ENCODE peak calls at places on chromosome 19, in eight cellular contexts. E is A549, O is spleen, C is transverse colon, G is breast epithelium, T is IMR-90, A is ovary, L is testis. P is an unnamed sample.
A peak's percentile ranks its signal among the peaks of the same experiment; 100 is the strongest.

GRCh38 chr19:43662487-43662886 is 7.5 kb downstream of the PLAUR start:
- DNase-seq in E (no peak), O (no peak), C (no peak), G (no peak), T (no peak), A (no peak), L (no peak), P (peak; percentile 44)

GRCh38 chr19:19420570-19421301 is 15.3 kb downstream of the GATAD2A start:
- DNase-seq in E (no peak), O (no peak), C (no peak), G (no peak), T (no peak), A (no peak), L (no peak), P (no peak)

GRCh38 chr19:8005534-8006256 is at the start of gene ELAVL1:
- DNase-seq in E (peak; percentile 88), O (peak; percentile 93), C (peak; percentile 92), G (peak; percentile 84), T (peak; percentile 85), A (peak; percentile 89), L (peak; percentile 92), P (peak; percentile 86)

GRCh38 chr19:36771275-36772231 is 1.1 kb downstream of the ZNF850 start:
- DNase-seq in E (peak; percentile 60), O (peak; percentile 76), C (peak; percentile 36), G (peak; percentile 62), T (peak; percentile 87), A (peak; percentile 89), L (peak; percentile 92), P (peak; percentile 73)

GRCh38 chr19:19464339-19465098 is 50.8 kb downstream of the TSSK6 start:
- DNase-seq in E (no peak), O (no peak), C (no peak), G (no peak), T (peak; percentile 73), A (peak; percentile 42), L (no peak), P (no peak)

GRCh38 chr19:33273881-33274662 is 28.3 kb downstream of the CEBPA start:
- DNase-seq in E (peak; percentile 80), O (peak; percentile 65), C (peak; percentile 79), G (no peak), T (peak; percentile 84), A (no peak), L (peak; percentile 38), P (peak; percentile 56)

GRCh38 chr19:18629166-18630088 is 7.4 kb upstream of the KLHL26 start:
- DNase-seq in E (no peak), O (no peak), C (no peak), G (no peak), T (no peak), A (no peak), L (peak; percentile 37), P (peak; percentile 23)

GRCh38 chr19:2266183-2266993 is 10.2 kb upstream of the JSRP1 start:
- DNase-seq in E (no peak), O (peak; percentile 95), C (peak; percentile 93), G (peak; percentile 81), T (peak; percentile 75), A (peak; percentile 75), L (peak; percentile 93), P (peak; percentile 87)

GRCh38 chr19:28324275-28325060 is 888.5 kb downstream of the UQCRFS1 start:
- DNase-seq in E (no peak), O (no peak), C (no peak), G (no peak), T (no peak), A (no peak), L (no peak), P (no peak)

GRCh38 chr19:56162258-56162657 is 13.6 kb upstream of the GALP start:
- DNase-seq in E (no peak), O (no peak), C (no peak), G (no peak), T (peak; percentile 41), A (no peak), L (no peak), P (no peak)

GRCh38 chr19:17205237-17206140 is 9.7 kb upstream of the USE1 start:
- DNase-seq in E (peak; percentile 72), O (peak; percentile 88), C (peak; percentile 82), G (peak; percentile 60), T (peak; percentile 34), A (peak; percentile 64), L (peak; percentile 67), P (peak; percentile 70)

GRCh38 chr19:45515807-45516401 is 8.6 kb downstream of the VASP start:
- DNase-seq in E (peak; percentile 46), O (no peak), C (peak; percentile 77), G (no peak), T (no peak), A (no peak), L (no peak), P (no peak)

GRCh38 chr19:46925548-46925950 is 64.8 kb downstream of the ARHGAP35 start:
- DNase-seq in E (peak; percentile 85), O (no peak), C (peak; percentile 51), G (peak; percentile 46), T (no peak), A (no peak), L (no peak), P (no peak)

GRCh38 chr19:23287620-23288019 is 37.4 kb upstream of the ZNF724 start:
- DNase-seq in E (peak; percentile 18), O (no peak), C (no peak), G (no peak), T (no peak), A (no peak), L (no peak), P (no peak)

GRCh38 chr19:55094456-55095259 is 19.0 kb downstream of the EPS8L1 start:
- DNase-seq in E (no peak), O (no peak), C (no peak), G (no peak), T (no peak), A (no peak), L (peak; percentile 13), P (no peak)

GRCh38 chr19:37905936-37906867 is at the start of gene WDR87:
- DNase-seq in E (peak; percentile 64), O (peak; percentile 92), C (peak; percentile 55), G (no peak), T (no peak), A (peak; percentile 18), L (no peak), P (no peak)
- TF ChIP-seq POLR2A in E (peak; percentile 36), O (no peak), C (no peak), G (no peak), T (no peak), A (no peak), L (no peak), P (no peak)

GRCh38 chr19:3387645-3388589 is 21.5 kb downstream of the NFIC start:
- DNase-seq in E (peak; percentile 68), O (peak; percentile 87), C (peak; percentile 89), G (peak; percentile 86), T (peak; percentile 39), A (peak; percentile 80), L (peak; percentile 86), P (peak; percentile 96)
- H3K4me1 ChIP-seq in E (peaks cover 60% of the 10 kb centered on the region), O (peaks cover 90% of the 10 kb centered on the region), C (peaks cover 65% of the 10 kb centered on the region), G (peaks cover 27% of the 10 kb centered on the region), T (peaks cover 44% of the 10 kb centered on the region), A (peaks cover 46% of the 10 kb centered on the region), L (peaks cover 66% of the 10 kb centered on the region), P (peaks cover 80% of the 10 kb centered on the region)

GRCh38 chr19:10335149-10336053 is 2.1 kb upstream of the RAVER1 start:
- DNase-seq in E (no peak), O (no peak), C (no peak), G (no peak), T (no peak), A (no peak), L (no peak), P (no peak)
- H3K4me3 ChIP-seq in E (peak overlapping the region; percentile 76), O (no peak overlapping the region), C (peak overlapping the region; percentile 89), G (peak overlapping the region; percentile 89), T (peak overlapping the region; percentile 19), A (peak overlapping the region; percentile 91), L (no peak overlapping the region), P (no peak overlapping the region)

GRCh38 chr19:38079926-38080380 is 144.1 kb downstream of the DPF1 start:
- DNase-seq in E (peak; percentile 78), O (no peak), C (no peak), G (no peak), T (peak; percentile 95), A (no peak), L (no peak), P (no peak)

GRCh38 chr19:38078302-38078930 is 145.6 kb downstream of the DPF1 start:
- DNase-seq in E (no peak), O (no peak), C (no peak), G (no peak), T (no peak), A (no peak), L (no peak), P (no peak)

GRCh38 chr19:38084196-38084595 is 139.8 kb downstream of the DPF1 start:
- DNase-seq in E (no peak), O (no peak), C (no peak), G (no peak), T (no peak), A (no peak), L (no peak), P (no peak)

GRCh38 chr19:38082256-38083118 is 141.5 kb downstream of the DPF1 start:
- DNase-seq in E (no peak), O (no peak), C (no peak), G (no peak), T (no peak), A (no peak), L (no peak), P (no peak)

DNA sequence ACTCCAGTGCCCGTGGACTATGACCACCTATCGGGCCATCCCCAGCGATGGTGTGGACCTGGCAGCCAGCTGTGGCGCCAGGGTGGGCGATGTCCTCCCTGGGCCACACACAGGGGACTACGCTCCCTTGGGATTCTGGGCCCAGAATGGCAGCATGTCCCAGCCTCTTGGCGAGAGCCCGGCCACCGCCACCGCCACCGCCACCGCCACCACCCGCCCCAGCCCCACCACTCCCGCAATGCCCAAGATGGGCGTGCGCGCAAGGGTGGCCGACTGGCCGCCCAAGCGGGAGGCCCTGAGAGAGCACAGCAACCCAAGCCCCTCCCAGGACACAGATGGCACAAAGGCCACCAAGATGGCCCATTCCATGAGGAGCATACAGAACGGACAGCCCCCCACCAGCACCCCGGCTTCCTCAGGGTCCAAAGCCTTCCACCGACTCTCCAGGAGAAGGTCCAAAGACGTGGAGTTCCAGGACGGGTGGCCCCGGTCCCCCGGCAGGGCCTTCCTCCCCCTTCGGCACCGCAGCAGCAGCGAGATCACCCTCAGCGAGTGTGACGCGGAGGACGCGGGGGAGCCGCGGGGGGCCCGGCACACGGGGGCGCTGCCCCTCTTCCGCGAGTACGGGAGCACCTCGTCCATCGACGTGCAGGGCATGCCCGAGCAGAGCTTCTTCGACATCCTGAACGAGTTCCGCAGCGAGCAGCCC is 142.3 kb downstream of the DPF1 start:
- DNase-seq in E (no peak), O (no peak), C (no peak), G (no peak), T (no peak), A (no peak), L (no peak), P (no peak)
- TF ChIP-seq POLR2A in E (no peak), O (no peak), C (no peak), G (no peak), T (no peak), A (no peak), L (no peak), P (no peak)

DNA sequence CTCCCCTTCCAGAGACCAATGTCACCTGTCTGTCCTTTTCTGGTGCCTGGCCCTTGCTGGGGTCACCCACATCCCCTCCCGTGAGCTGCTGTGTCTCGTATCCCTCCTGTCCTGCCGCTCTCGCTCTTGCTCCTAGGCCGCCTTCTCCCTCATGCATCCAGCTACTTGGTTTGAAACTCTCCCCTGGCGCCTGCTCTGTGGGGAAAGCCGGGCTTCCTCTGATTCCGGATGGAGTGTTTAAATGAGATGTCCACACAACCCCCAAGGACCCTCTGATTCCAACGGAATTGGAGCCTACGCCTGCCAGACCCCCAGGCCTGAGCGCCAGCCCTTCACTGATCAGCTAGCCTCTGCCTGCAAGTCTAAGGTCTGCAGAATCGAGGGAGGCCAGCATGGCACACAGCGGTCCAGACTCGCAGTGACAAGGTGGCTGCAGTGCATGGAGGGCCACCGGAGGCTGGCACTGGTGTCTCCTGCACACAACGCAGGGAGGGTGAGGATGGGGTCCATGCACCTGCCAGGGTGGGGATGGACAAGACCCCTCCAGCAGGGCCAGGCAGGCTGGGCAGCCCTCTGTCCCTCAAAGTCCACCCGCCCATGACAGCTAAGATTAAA is 47.2 kb downstream of the RFX2 start:
- DNase-seq in E (no peak), O (no peak), C (peak; percentile 8), G (no peak), T (no peak), A (no peak), L (peak; percentile 9), P (no peak)
- H3K4me1 ChIP-seq in E (peaks cover 59% of the 10 kb centered on the region), O (peaks cover 90% of the 10 kb centered on the region), C (peaks cover 94% of the 10 kb centered on the region), G (peaks cover 4% of the 10 kb centered on the region), T (peaks cover 21% of the 10 kb centered on the region), A (peaks cover 29% of the 10 kb centered on the region), L (peaks cover 10% of the 10 kb centered on the region), P (peaks cover 12% of the 10 kb centered on the region)

P was measured in adrenal gland.